ENCODE peak calls at places on chromosomes 1 and 21, in five cellular contexts. One of them, this sample, is unnamed.

GRCh38 chr21:28959367-28960099 is 33.1 kb downstream of the LTN1 start:
- DNase-seq in central memory CD8-positive, alpha-beta T cell: no peak
- DNase-seq in stimulated activated CD4-positive, alpha-beta T cell treated with anti-CD3 and anti-CD28 coated beads, TNF-alpha, amount 100 ng/mL, for 48 hours: no peak
- DNase-seq in HCT116: no peak
- DNase-seq in tibial nerve: no peak
- DNase-seq in this sample: peak; percentile 59

GRCh38 chr1:156789621-156790318 is 22.4 kb downstream of the PRCC start:
- DNase-seq in central memory CD8-positive, alpha-beta T cell: no peak
- DNase-seq in stimulated activated CD4-positive, alpha-beta T cell treated with anti-CD3 and anti-CD28 coated beads, TNF-alpha, amount 100 ng/mL, for 48 hours: no peak
- DNase-seq in HCT116: no peak
- DNase-seq in tibial nerve: no peak
- DNase-seq in this sample: no peak

GRCh38 chr1:1554926-1555915 is 14.8 kb upstream of the TMEM240 start:
- DNase-seq in central memory CD8-positive, alpha-beta T cell: no peak
- DNase-seq in stimulated activated CD4-positive, alpha-beta T cell treated with anti-CD3 and anti-CD28 coated beads, TNF-alpha, amount 100 ng/mL, for 48 hours: no peak
- DNase-seq in HCT116: no peak
- DNase-seq in tibial nerve: no peak
- DNase-seq in this sample: peak; percentile 71

GRCh38 chr1:33397994-33398393 is 32.9 kb downstream of the PHC2 start:
- DNase-seq in central memory CD8-positive, alpha-beta T cell: no peak
- DNase-seq in stimulated activated CD4-positive, alpha-beta T cell treated with anti-CD3 and anti-CD28 coated beads, TNF-alpha, amount 100 ng/mL, for 48 hours: no peak
- DNase-seq in HCT116: no peak
- DNase-seq in tibial nerve: no peak
- DNase-seq in this sample: no peak

GRCh38 chr1:80445021-80445420 is 1355.7 kb upstream of the ADGRL2 start:
- DNase-seq in central memory CD8-positive, alpha-beta T cell: no peak
- DNase-seq in stimulated activated CD4-positive, alpha-beta T cell treated with anti-CD3 and anti-CD28 coated beads, TNF-alpha, amount 100 ng/mL, for 48 hours: no peak
- DNase-seq in HCT116: peak; percentile 16
- DNase-seq in tibial nerve: no peak
- DNase-seq in this sample: no peak

GRCh38 chr1:34750610-34751009 is 4.2 kb upstream of the GJB5 start:
- DNase-seq in central memory CD8-positive, alpha-beta T cell: no peak
- DNase-seq in stimulated activated CD4-positive, alpha-beta T cell treated with anti-CD3 and anti-CD28 coated beads, TNF-alpha, amount 100 ng/mL, for 48 hours: no peak
- DNase-seq in HCT116: no peak
- DNase-seq in tibial nerve: no peak
- DNase-seq in this sample: no peak

GRCh38 chr1:22207605-22208264 is 64.8 kb upstream of the WNT4 start:
- DNase-seq in central memory CD8-positive, alpha-beta T cell: no peak
- DNase-seq in stimulated activated CD4-positive, alpha-beta T cell treated with anti-CD3 and anti-CD28 coated beads, TNF-alpha, amount 100 ng/mL, for 48 hours: no peak
- DNase-seq in HCT116: no peak
- DNase-seq in tibial nerve: no peak
- DNase-seq in this sample: no peak

GRCh38 chr21:34890724-34891609 is 158.1 kb downstream of the RUNX1 start:
- DNase-seq in central memory CD8-positive, alpha-beta T cell: no peak
- DNase-seq in stimulated activated CD4-positive, alpha-beta T cell treated with anti-CD3 and anti-CD28 coated beads, TNF-alpha, amount 100 ng/mL, for 48 hours: no peak
- DNase-seq in HCT116: no peak
- DNase-seq in tibial nerve: no peak
- DNase-seq in this sample: peak; percentile 27

GRCh38 chr1:24717867-24718650 is 27.2 kb upstream of the CLIC4 start:
- DNase-seq in central memory CD8-positive, alpha-beta T cell: no peak
- DNase-seq in stimulated activated CD4-positive, alpha-beta T cell treated with anti-CD3 and anti-CD28 coated beads, TNF-alpha, amount 100 ng/mL, for 48 hours: no peak
- DNase-seq in HCT116: no peak
- DNase-seq in tibial nerve: no peak
- DNase-seq in this sample: no peak

GRCh38 chr21:45811136-45811535 is 167.6 kb downstream of the PCBP3 start:
- DNase-seq in central memory CD8-positive, alpha-beta T cell: no peak
- DNase-seq in stimulated activated CD4-positive, alpha-beta T cell treated with anti-CD3 and anti-CD28 coated beads, TNF-alpha, amount 100 ng/mL, for 48 hours: no peak
- DNase-seq in HCT116: no peak
- DNase-seq in tibial nerve: no peak
- DNase-seq in this sample: no peak

GRCh38 chr1:180981596-180982387 is 40.9 kb downstream of the STX6 start:
- DNase-seq in central memory CD8-positive, alpha-beta T cell: no peak
- DNase-seq in stimulated activated CD4-positive, alpha-beta T cell treated with anti-CD3 and anti-CD28 coated beads, TNF-alpha, amount 100 ng/mL, for 48 hours: peak; percentile 21
- DNase-seq in HCT116: no peak
- DNase-seq in tibial nerve: no peak
- DNase-seq in this sample: no peak

GRCh38 chr1:160217466-160218165 is 12.4 kb downstream of the PEA15 start:
- DNase-seq in central memory CD8-positive, alpha-beta T cell: no peak
- DNase-seq in stimulated activated CD4-positive, alpha-beta T cell treated with anti-CD3 and anti-CD28 coated beads, TNF-alpha, amount 100 ng/mL, for 48 hours: no peak
- DNase-seq in HCT116: no peak
- DNase-seq in tibial nerve: no peak
- DNase-seq in this sample: no peak

GRCh38 chr1:182335771-182336170 is 55.8 kb downstream of the GLUL start:
- DNase-seq in central memory CD8-positive, alpha-beta T cell: no peak
- DNase-seq in stimulated activated CD4-positive, alpha-beta T cell treated with anti-CD3 and anti-CD28 coated beads, TNF-alpha, amount 100 ng/mL, for 48 hours: no peak
- DNase-seq in HCT116: no peak
- DNase-seq in tibial nerve: no peak
- DNase-seq in this sample: no peak

GRCh38 chr21:26840912-26841311 is 4.3 kb downstream of the ADAMTS1 start:
- DNase-seq in central memory CD8-positive, alpha-beta T cell: no peak
- DNase-seq in stimulated activated CD4-positive, alpha-beta T cell treated with anti-CD3 and anti-CD28 coated beads, TNF-alpha, amount 100 ng/mL, for 48 hours: no peak
- DNase-seq in HCT116: no peak
- DNase-seq in tibial nerve: peak; percentile 30
- DNase-seq in this sample: no peak

GRCh38 chr1:58447891-58448290 is 98.6 kb downstream of the OMA1 start:
- DNase-seq in central memory CD8-positive, alpha-beta T cell: no peak
- DNase-seq in stimulated activated CD4-positive, alpha-beta T cell treated with anti-CD3 and anti-CD28 coated beads, TNF-alpha, amount 100 ng/mL, for 48 hours: no peak
- DNase-seq in HCT116: no peak
- DNase-seq in tibial nerve: no peak
- DNase-seq in this sample: no peak

GRCh38 chr1:209222826-209223225 is 360.7 kb upstream of the CAMK1G start:
- DNase-seq in central memory CD8-positive, alpha-beta T cell: no peak
- DNase-seq in stimulated activated CD4-positive, alpha-beta T cell treated with anti-CD3 and anti-CD28 coated beads, TNF-alpha, amount 100 ng/mL, for 48 hours: no peak
- DNase-seq in HCT116: no peak
- DNase-seq in tibial nerve: no peak
- DNase-seq in this sample: no peak

GRCh38 chr1:114139540-114139939 is 14.1 kb downstream of the SYT6 start:
- DNase-seq in central memory CD8-positive, alpha-beta T cell: no peak
- DNase-seq in stimulated activated CD4-positive, alpha-beta T cell treated with anti-CD3 and anti-CD28 coated beads, TNF-alpha, amount 100 ng/mL, for 48 hours: no peak
- DNase-seq in HCT116: no peak
- DNase-seq in tibial nerve: no peak
- DNase-seq in this sample: no peak

GRCh38 chr1:50278352-50278878 is 144.8 kb downstream of the DMRTA2 start:
- DNase-seq in central memory CD8-positive, alpha-beta T cell: no peak
- DNase-seq in stimulated activated CD4-positive, alpha-beta T cell treated with anti-CD3 and anti-CD28 coated beads, TNF-alpha, amount 100 ng/mL, for 48 hours: no peak
- DNase-seq in HCT116: no peak
- DNase-seq in tibial nerve: no peak
- DNase-seq in this sample: no peak

GRCh38 chr1:157438236-157439012 is 113.9 kb downstream of the FCRL5 start:
- DNase-seq in central memory CD8-positive, alpha-beta T cell: no peak
- DNase-seq in stimulated activated CD4-positive, alpha-beta T cell treated with anti-CD3 and anti-CD28 coated beads, TNF-alpha, amount 100 ng/mL, for 48 hours: no peak
- DNase-seq in HCT116: no peak
- DNase-seq in tibial nerve: no peak
- DNase-seq in this sample: peak; percentile 7

GRCh38 chr1:245363821-245364220 is 209.0 kb downstream of the KIF26B start:
- DNase-seq in central memory CD8-positive, alpha-beta T cell: no peak
- DNase-seq in stimulated activated CD4-positive, alpha-beta T cell treated with anti-CD3 and anti-CD28 coated beads, TNF-alpha, amount 100 ng/mL, for 48 hours: no peak
- DNase-seq in HCT116: no peak
- DNase-seq in tibial nerve: no peak
- DNase-seq in this sample: no peak

GRCh38 chr21:36127977-36128376 is 6.9 kb upstream of the CBR3 start:
- DNase-seq in central memory CD8-positive, alpha-beta T cell: no peak
- DNase-seq in stimulated activated CD4-positive, alpha-beta T cell treated with anti-CD3 and anti-CD28 coated beads, TNF-alpha, amount 100 ng/mL, for 48 hours: no peak
- DNase-seq in HCT116: no peak
- DNase-seq in tibial nerve: no peak
- DNase-seq in this sample: no peak